ENCODE peak calls at places on chromosomes 1 and 21, in ten cellular contexts. X, J, U, W, N, R, Y, I, K and E are unnamed samples.

GRCh38 chr1:9149151-9149550 is 20.2 kb upstream of the GPR157 start:
- DNase-seq in I (no peak), N (no peak), J (no peak), R (no peak), Y (no peak), X (no peak), U (no peak), W (no peak), K (no peak), E (no peak)

GRCh38 chr1:7300893-7301292 is 470.2 kb upstream of the VAMP3 start:
- DNase-seq in N (no peak), X (peak; percentile 78), U (no peak), J (peak; percentile 94), K (peak; percentile 73), R (peak; percentile 98), I (no peak), W (peak; percentile 98), Y (no peak), E (peak; percentile 66)

GRCh38 chr1:187685338-187685737 is 856.6 kb downstream of the PLA2G4A start:
- DNase-seq in J (peak; percentile 35), I (no peak), Y (no peak), K (peak; percentile 66), N (no peak), R (peak; percentile 15), U (peak; percentile 3), W (peak; percentile 86), X (no peak), E (peak; percentile 42)

GRCh38 chr1:104064391-104064790 is 314.7 kb downstream of the AMY1C start:
- DNase-seq in X (no peak), K (peak; percentile 3), N (no peak), R (peak; percentile 40), Y (no peak), W (no peak), I (no peak), U (no peak), J (peak; percentile 44), E (peak; percentile 67)

GRCh38 chr1:181021811-181022434 is 747 bp downstream of the STX6 start:
- DNase-seq in K (peak; percentile 86), J (peak; percentile 46), N (peak; percentile 70), W (peak; percentile 73), Y (peak; percentile 38), R (peak; percentile 90), I (peak; percentile 67), U (no peak), X (peak; percentile 85), E (peak; percentile 83)

GRCh38 chr1:13781907-13782633 is 82.1 kb downstream of the PRDM2 start:
- DNase-seq in R (no peak), K (no peak), U (no peak), Y (no peak), W (peak; percentile 86), X (peak; percentile 68), J (no peak), N (no peak), I (no peak), E (no peak)

GRCh38 chr1:48227165-48228013 is 4.9 kb downstream of the SLC5A9 start:
- DNase-seq in N (no peak), W (no peak), K (no peak), X (no peak), J (no peak), R (no peak), U (no peak), Y (no peak), I (no peak), E (no peak)

GRCh38 chr1:107919953-107920352 is 45.0 kb downstream of the VAV3 start:
- DNase-seq in J (no peak), K (no peak), W (no peak), U (no peak), I (no peak), X (no peak), Y (no peak), N (no peak), R (no peak), E (no peak)

GRCh38 chr1:153422450-153423068 is 6.2 kb downstream of the S100A7A start:
- DNase-seq in X (peak; percentile 62), K (peak; percentile 84), I (peak; percentile 81), J (peak; percentile 20), W (peak; percentile 64), U (peak; percentile 20), Y (peak; percentile 16), R (peak; percentile 59), N (peak; percentile 70), E (peak; percentile 86)

GRCh38 chr1:148379697-148380096 is 103.4 kb downstream of the PPIAL4G start:
- DNase-seq in R (no peak), J (no peak), Y (no peak), X (no peak), W (no peak), U (no peak), K (no peak), I (no peak), N (no peak), E (no peak)

GRCh38 chr1:151990856-151991198 is 2.8 kb downstream of the S100A10 start:
- DNase-seq in K (peak; percentile 93), U (no peak), W (peak; percentile 79), N (peak; percentile 62), Y (no peak), R (peak; percentile 83), J (no peak), X (no peak), I (no peak), E (peak; percentile 92)

GRCh38 chr1:208177656-208178055 is 66.5 kb downstream of the PLXNA2 start:
- DNase-seq in J (no peak), I (peak; percentile 38), R (no peak), Y (no peak), K (peak; percentile 30), X (no peak), W (no peak), U (no peak), N (no peak), E (no peak)

GRCh38 chr1:155326659-155327058 is 6.0 kb downstream of the RUSC1 start:
- DNase-seq in W (no peak), J (no peak), Y (no peak), R (no peak), I (no peak), X (no peak), U (no peak), N (no peak), K (no peak), E (no peak)

GRCh38 chr1:31031330-31032143 is 34.0 kb downstream of the PUM1 start:
- DNase-seq in X (no peak), R (no peak), Y (no peak), K (no peak), I (peak; percentile 15), J (no peak), W (no peak), U (no peak), N (no peak), E (no peak)

GRCh38 chr21:41045534-41046268 is 122.3 kb upstream of the BACE2 start:
- DNase-seq in U (no peak), J (no peak), N (no peak), R (no peak), W (no peak), Y (no peak), K (peak; percentile 12), I (peak; percentile 55), X (no peak), E (peak; percentile 23)

GRCh38 chr1:51607676-51608075 is 9.2 kb upstream of the OSBPL9 start:
- DNase-seq in J (no peak), K (peak; percentile 58), U (no peak), R (peak; percentile 69), X (no peak), Y (no peak), I (no peak), N (no peak), W (no peak), E (no peak)